ENCODE peak calls at places on chromosome 10, in six cellular contexts. L is small intestine, Q is EH, D is endothelial cell of umbilical vein, W is AG09319, H is G401. E is an unnamed sample.

GRCh38 chr10:130360826-130361311 is 224.7 kb downstream of the GLRX3 start:
- DNase-seq in L (no peak), Q (no peak), D (no peak), W (no peak), H (no peak), E (no peak)

GRCh38 chr10:21399392-21400015 is 126.0 kb downstream of the SKIDA1 start:
- DNase-seq in L (no peak), Q (peak), D (peak), W (peak), H (no peak), E (peak)

GRCh38 chr10:18238875-18239485 is 98.8 kb downstream of the CACNB2 start:
- DNase-seq in L (peak), Q (peak), D (peak), W (peak), H (peak), E (peak)

GRCh38 chr10:124158592-124158991 is 65.2 kb upstream of the CHST15 start:
- DNase-seq in L (no peak), Q (no peak), D (no peak), W (no peak), H (no peak), E (no peak)

GRCh38 chr10:96025566-96025965 is 17.8 kb upstream of the CCNJ start:
- DNase-seq in L (peak), Q (peak), D (peak), W (no peak), H (no peak), E (no peak)

GRCh38 chr10:112820320-112820719 is 129.7 kb upstream of the TCF7L2 start:
- DNase-seq in L (no peak), Q (no peak), D (no peak), W (no peak), H (no peak), E (no peak)

GRCh38 chr10:35911954-35912353 is 269.9 kb upstream of the FZD8 start:
- DNase-seq in L (no peak), Q (no peak), D (no peak), W (no peak), H (no peak), E (no peak)

GRCh38 chr10:114328876-114329275 is 75.4 kb downstream of the AFAP1L2 start:
- DNase-seq in L (no peak), Q (no peak), D (no peak), W (no peak), H (peak), E (peak)

GRCh38 chr10:70809011-70809611 is 6.6 kb upstream of the SGPL1 start:
- DNase-seq in L (no peak), Q (peak), D (no peak), W (no peak), H (peak), E (no peak)

GRCh38 chr10:132458595-132459251 is 61.7 kb downstream of the PWWP2B start:
- DNase-seq in L (peak), Q (peak), D (peak), W (no peak), H (peak), E (peak)

GRCh38 chr10:58642283-58642682 is 129.6 kb downstream of the BICC1 start:
- DNase-seq in L (no peak), Q (peak), D (no peak), W (no peak), H (no peak), E (peak)

GRCh38 chr10:71608863-71609768 is 110.5 kb downstream of the C10orf105 start:
- DNase-seq in L (peak), Q (peak), D (peak), W (peak), H (peak), E (peak)

GRCh38 chr10:33262871-33263270 is 71.6 kb downstream of the NRP1 start:
- DNase-seq in L (no peak), Q (no peak), D (no peak), W (no peak), H (no peak), E (no peak)